ENCODE peak calls at places on chromosomes 16 and 17, in eight cellular contexts. Q, I, R, P, C, A, V and F are unnamed samples.

GRCh38 chr16:71711789-71712188 is 12.7 kb downstream of the PHLPP2 start:
- DNase-seq in Q (no peak), I (no peak), R (no peak), P (no peak), C (no peak), A (no peak), V (no peak), F (no peak)

GRCh38 chr16:66107661-66108060 is 258.8 kb upstream of the CDH5 start:
- DNase-seq in Q (no peak), I (no peak), R (no peak), P (no peak), C (no peak), A (no peak), V (no peak), F (no peak)

GRCh38 chr17:18321309-18321708 is 6.2 kb downstream of the SMCR8 start:
- DNase-seq in Q (no peak), I (no peak), R (no peak), P (no peak), C (no peak), A (no peak), V (peak), F (no peak)

GRCh38 chr16:2769675-2770056 is 7.4 kb downstream of the ELOB start:
- DNase-seq in Q (no peak), I (no peak), R (no peak), P (no peak), C (no peak), A (no peak), V (peak), F (peak)

GRCh38 chr16:47197536-47198179 is 53.9 kb upstream of the NETO2 start:
- DNase-seq in Q (no peak), I (no peak), R (peak), P (peak), C (no peak), A (no peak), V (no peak), F (no peak)

GRCh38 chr17:64496786-64497564 is at the start of gene POLG2:
- DNase-seq in Q (peak), I (peak), R (peak), P (peak), C (peak), A (peak), V (peak), F (peak)

GRCh38 chr16:46621006-46621629 is at the start of gene SHCBP1:
- DNase-seq in Q (peak), I (peak), R (peak), P (peak), C (peak), A (peak), V (peak), F (peak)

GRCh38 chr16:73086108-73086507 is 38.2 kb upstream of the ZFHX3 start:
- DNase-seq in Q (no peak), I (no peak), R (no peak), P (no peak), C (no peak), A (no peak), V (no peak), F (no peak)

GRCh38 chr16:78058165-78058564 is 35.8 kb downstream of the CLEC3A start:
- DNase-seq in Q (no peak), I (no peak), R (no peak), P (no peak), C (no peak), A (no peak), V (no peak), F (no peak)

GRCh38 chr16:54282202-54282922 is 4.2 kb downstream of the IRX3 start:
- DNase-seq in Q (peak), I (peak), R (peak), P (peak), C (peak), A (peak), V (peak), F (no peak)

GRCh38 chr16:29821663-29822115 is 1.4 kb downstream of the MVP start:
- DNase-seq in Q (no peak), I (no peak), R (no peak), P (no peak), C (no peak), A (no peak), V (peak), F (no peak)

GRCh38 chr17:27956601-27957445 is 63.7 kb upstream of the LYRM9 start:
- DNase-seq in Q (no peak), I (no peak), R (no peak), P (no peak), C (peak), A (no peak), V (no peak), F (no peak)

GRCh38 chr16:72013389-72013788 is 4.8 kb downstream of the DHODH start:
- DNase-seq in Q (no peak), I (no peak), R (peak), P (no peak), C (peak), A (peak), V (peak), F (no peak)

GRCh38 chr17:51667722-51668083 is 407.4 kb downstream of the UTP18 start:
- DNase-seq in Q (no peak), I (no peak), R (no peak), P (no peak), C (no peak), A (no peak), V (no peak), F (no peak)

GRCh38 chr17:71855000-71855399 is 265.8 kb upstream of the SOX9 start:
- DNase-seq in Q (no peak), I (no peak), R (no peak), P (no peak), C (peak), A (no peak), V (no peak), F (no peak)

GRCh38 chr17:78779848-78780247 is 2.2 kb downstream of the CYTH1 start:
- DNase-seq in Q (no peak), I (no peak), R (no peak), P (no peak), C (no peak), A (peak), V (peak), F (peak)

GRCh38 chr17:82494236-82495055 is 25.1 kb upstream of the FOXK2 start:
- DNase-seq in Q (peak), I (peak), R (peak), P (peak), C (peak), A (peak), V (peak), F (no peak)

GRCh38 chr17:48143629-48144028 is 36.1 kb downstream of the SNX11 start:
- DNase-seq in Q (no peak), I (no peak), R (no peak), P (no peak), C (no peak), A (no peak), V (no peak), F (no peak)

GRCh38 chr17:81519284-81520020 is 6.9 kb upstream of the ACTG1 start:
- DNase-seq in Q (no peak), I (no peak), R (no peak), P (no peak), C (no peak), A (peak), V (peak), F (peak)

GRCh38 chr17:79183221-79184158 is 108.9 kb downstream of the ENGASE start:
- DNase-seq in Q (peak), I (no peak), R (no peak), P (no peak), C (no peak), A (peak), V (peak), F (no peak)

GRCh38 chr16:17002557-17002956 is 468.2 kb downstream of the XYLT1 start:
- DNase-seq in Q (no peak), I (no peak), R (no peak), P (no peak), C (no peak), A (no peak), V (no peak), F (no peak)

GRCh38 chr17:80708497-80708896 is 163.9 kb downstream of the RPTOR start:
- DNase-seq in Q (no peak), I (no peak), R (no peak), P (no peak), C (no peak), A (no peak), V (no peak), F (no peak)

GRCh38 chr17:60159479-60159866 is 9.7 kb downstream of the CA4 start:
- DNase-seq in Q (no peak), I (no peak), R (no peak), P (no peak), C (no peak), A (no peak), V (no peak), F (no peak)

GRCh38 chr16:78235168-78235800 is 135.8 kb downstream of the WWOX start:
- DNase-seq in Q (peak), I (peak), R (peak), P (peak), C (peak), A (peak), V (peak), F (no peak)

GRCh38 chr17:62690168-62690897 is 62.9 kb downstream of the MRC2 start:
- DNase-seq in Q (no peak), I (no peak), R (no peak), P (no peak), C (no peak), A (no peak), V (no peak), F (no peak)

GRCh38 chr17:34885076-34885475 is 76.2 kb downstream of the CCT6B start:
- DNase-seq in Q (no peak), I (no peak), R (no peak), P (no peak), C (no peak), A (no peak), V (no peak), F (no peak)

GRCh38 chr17:29066053-29066452 is 23.1 kb downstream of the PIPOX start:
- DNase-seq in Q (no peak), I (no peak), R (no peak), P (no peak), C (peak), A (no peak), V (no peak), F (no peak)

GRCh38 chr17:61399131-61400057 is at the start of gene TBX2:
- DNase-seq in Q (peak), I (no peak), R (peak), P (peak), C (peak), A (no peak), V (peak), F (no peak)

GRCh38 chr17:20122236-20122879 is 113.2 kb downstream of the SPECC1 start:
- DNase-seq in Q (no peak), I (no peak), R (no peak), P (no peak), C (no peak), A (no peak), V (no peak), F (no peak)

GRCh38 chr16:50628156-50628802 is 52.8 kb downstream of the SNX20 start:
- DNase-seq in Q (no peak), I (no peak), R (no peak), P (no peak), C (no peak), A (no peak), V (no peak), F (no peak)

GRCh38 chr17:32971171-32971570 is 20.5 kb upstream of the SPACA3 start:
- DNase-seq in Q (no peak), I (no peak), R (no peak), P (no peak), C (no peak), A (peak), V (no peak), F (no peak)

DNA sequence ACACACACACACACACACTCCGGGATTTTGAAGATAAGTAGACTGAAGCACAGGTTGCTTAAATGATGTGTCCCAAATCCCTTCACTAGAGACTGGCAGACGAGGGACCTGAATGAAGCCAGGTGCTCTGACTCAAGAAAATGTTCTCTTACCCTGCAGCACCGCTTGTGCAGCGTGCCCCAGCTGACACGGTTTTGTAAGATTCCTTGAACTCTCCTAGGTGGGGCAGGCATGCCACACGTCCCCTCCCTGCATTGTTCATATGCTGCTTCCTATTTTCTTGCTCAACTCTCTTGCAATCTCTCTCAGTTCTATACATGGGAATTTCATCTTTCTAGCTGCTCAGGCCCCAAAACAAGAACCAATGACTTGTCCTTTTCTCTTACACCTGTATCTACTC is 22.1 kb upstream of the HNF1B start:
- DNase-seq in Q (no peak), I (no peak), R (no peak), P (no peak), C (no peak), A (no peak), V (no peak), F (no peak)
- TF ChIP-seq CTCF in Q (no peak), I (no peak), R (no peak), P (no peak), C (no peak), A (no peak), V (no peak), F (no peak)

DNA sequence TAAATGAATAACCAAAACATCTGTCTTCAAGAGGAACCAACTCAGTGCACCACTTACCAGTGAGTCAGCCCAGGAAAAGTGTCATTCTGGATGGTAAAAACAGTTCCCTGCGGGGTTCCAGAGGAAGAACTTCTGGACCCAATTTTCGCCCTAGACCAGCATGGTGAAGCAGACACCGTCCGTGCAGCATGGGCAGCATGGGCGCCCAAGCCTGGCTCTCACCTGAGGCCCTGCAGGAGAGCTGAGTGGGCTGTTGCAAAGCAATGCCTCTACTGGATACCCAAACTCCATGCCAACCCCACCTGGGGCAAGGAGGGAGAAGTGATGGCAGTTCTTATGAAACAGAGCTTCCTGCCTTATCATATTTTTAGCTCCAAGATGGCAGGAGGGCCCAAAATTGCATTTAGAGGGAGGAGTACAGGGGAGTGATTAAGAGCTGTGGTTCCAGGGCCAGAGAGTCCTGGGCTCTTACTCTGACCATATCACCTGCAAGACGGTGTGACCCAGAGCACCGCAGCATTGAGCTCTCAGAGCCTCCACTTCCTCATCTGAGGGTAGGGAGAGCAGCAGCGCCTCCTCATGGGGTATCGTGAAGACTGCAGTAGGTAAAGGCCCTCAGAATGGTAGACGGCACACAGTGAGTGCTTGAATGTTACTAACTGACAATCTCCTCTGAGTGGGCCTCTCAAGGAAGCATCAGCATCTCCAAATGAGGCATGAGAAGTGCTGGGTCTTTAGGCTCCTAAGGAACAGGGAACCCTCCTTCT is 16.6 kb upstream of the INPP5K start:
- DNase-seq in Q (peak), I (no peak), R (no peak), P (no peak), C (peak), A (peak), V (no peak), F (no peak)
- TF ChIP-seq CTCF in Q (peak), I (peak), R (peak), P (peak), C (peak), A (peak), V (no peak), F (peak)

GRCh38 chr16:70418274-70418992 is 20.5 kb downstream of the ST3GAL2 start:
- DNase-seq in Q (no peak), I (no peak), R (no peak), P (no peak), C (no peak), A (peak), V (no peak), F (no peak)

GRCh38 chr16:70419384-70420327 is 19.2 kb downstream of the ST3GAL2 start:
- DNase-seq in Q (no peak), I (no peak), R (no peak), P (no peak), C (no peak), A (peak), V (no peak), F (no peak)

GRCh38 chr16:70416748-70417616 is 21.9 kb downstream of the ST3GAL2 start:
- DNase-seq in Q (no peak), I (no peak), R (no peak), P (no peak), C (no peak), A (no peak), V (no peak), F (no peak)

GRCh38 chr16:70418993-70419318 is 19.9 kb downstream of the ST3GAL2 start:
- DNase-seq in Q (no peak), I (no peak), R (no peak), P (no peak), C (no peak), A (no peak), V (no peak), F (no peak)

DNA sequence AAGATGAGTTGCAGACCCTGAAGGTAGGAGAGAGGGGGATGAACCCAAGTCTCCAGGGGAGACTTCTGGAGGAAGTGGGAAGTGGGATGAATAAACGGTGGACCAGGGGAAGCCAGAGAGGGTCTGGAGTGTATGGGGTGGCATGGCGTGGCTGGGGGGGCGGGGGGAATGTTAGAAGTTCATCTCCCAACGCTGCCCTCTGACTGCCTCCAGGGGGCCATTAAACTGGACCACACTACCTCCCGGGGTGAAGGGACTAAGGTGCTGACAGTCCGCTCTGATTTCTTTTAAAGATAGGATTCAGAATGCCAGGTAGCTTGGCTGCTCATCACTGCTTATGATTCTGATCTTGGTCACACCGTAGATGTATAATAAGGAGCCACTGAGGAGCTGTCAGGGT is 21.2 kb downstream of the ST3GAL2 start:
- DNase-seq in Q (no peak), I (no peak), R (no peak), P (no peak), C (no peak), A (no peak), V (no peak), F (no peak)
- TF ChIP-seq CTCF in Q (no peak), I (no peak), R (no peak), P (no peak), C (no peak), A (no peak), V (no peak), F (no peak)

GRCh38 chr17:44637066-44637465 is 19.2 kb upstream of the MEIOC start:
- DNase-seq in Q (no peak), I (no peak), R (no peak), P (no peak), C (no peak), A (no peak), V (no peak), F (no peak)

GRCh38 chr17:44630703-44631102 is 25.6 kb upstream of the MEIOC start:
- DNase-seq in Q (no peak), I (no peak), R (no peak), P (no peak), C (no peak), A (no peak), V (no peak), F (no peak)

GRCh38 chr17:44633998-44634397 is 22.3 kb upstream of the MEIOC start:
- DNase-seq in Q (no peak), I (no peak), R (no peak), P (no peak), C (no peak), A (no peak), V (no peak), F (no peak)

GRCh38 chr17:44636562-44636961 is 19.7 kb upstream of the MEIOC start:
- DNase-seq in Q (no peak), I (no peak), R (no peak), P (no peak), C (no peak), A (no peak), V (no peak), F (no peak)
- TF ChIP-seq CTCF in Q (no peak), I (peak), R (peak), P (peak), C (peak), A (no peak), V (peak), F (peak)

GRCh38 chr17:58329035-58329807 is 626 bp upstream of the TSPOAP1 start:
- DNase-seq in Q (no peak), I (no peak), R (peak), P (no peak), C (no peak), A (peak), V (peak), F (peak)
- TF ChIP-seq CTCF in Q (no peak), I (peak), R (peak), P (peak), C (no peak), A (peak), V (no peak), F (peak)

GRCh38 chr17:45894022-45894784 is at the start of gene MAPT:
- DNase-seq in Q (peak), I (peak), R (peak), P (peak), C (peak), A (peak), V (peak), F (peak)

GRCh38 chr17:45895969-45896793 is 1.8 kb downstream of the MAPT start:
- DNase-seq in Q (no peak), I (no peak), R (no peak), P (no peak), C (peak), A (no peak), V (no peak), F (no peak)

GRCh38 chr17:45893725-45894021 is 681 bp upstream of the MAPT start:
- DNase-seq in Q (no peak), I (no peak), R (no peak), P (no peak), C (no peak), A (no peak), V (no peak), F (no peak)

GRCh38 chr17:45896803-45897693 is 2.7 kb downstream of the MAPT start:
- DNase-seq in Q (no peak), I (no peak), R (no peak), P (no peak), C (no peak), A (no peak), V (no peak), F (no peak)

DNA sequence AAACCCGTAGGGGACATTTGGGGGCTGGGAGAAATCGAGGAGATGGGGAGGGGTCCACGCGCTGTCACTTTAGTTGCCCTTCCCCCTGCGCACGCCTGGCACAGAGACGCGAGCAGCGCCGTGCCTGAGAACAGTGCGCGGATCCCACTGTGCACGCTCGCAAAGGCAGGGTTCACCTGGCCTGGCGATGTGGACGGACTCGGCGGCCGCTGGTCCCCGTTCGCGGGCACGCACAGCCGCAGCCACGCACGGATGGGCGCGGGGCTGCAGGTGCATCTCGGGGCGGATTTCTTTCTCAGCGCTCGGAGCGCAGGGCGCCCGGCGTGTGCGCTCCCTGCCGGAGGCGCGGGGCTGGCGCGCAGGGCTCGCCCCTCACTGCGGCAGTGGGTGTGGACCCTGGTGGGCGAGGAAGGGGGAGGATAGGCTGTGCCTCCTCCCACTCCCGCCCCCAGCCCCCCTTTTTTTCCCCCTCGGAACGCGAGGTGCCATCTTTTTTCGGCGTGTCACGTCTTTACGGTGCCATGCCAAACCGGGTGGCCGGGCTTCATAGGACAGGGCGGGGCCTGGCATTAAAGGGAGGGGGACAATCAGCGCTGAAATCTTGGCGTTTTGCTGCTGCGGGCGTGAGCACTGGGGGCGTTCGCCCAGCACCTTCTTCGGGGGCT is 1.1 kb downstream of the MAPT start:
- DNase-seq in Q (no peak), I (no peak), R (peak), P (no peak), C (peak), A (peak), V (no peak), F (no peak)
- TF ChIP-seq CTCF in Q (no peak), I (peak), R (peak), P (no peak), C (peak), A (no peak), V (no peak), F (peak)

GRCh38 chr16:86510465-86511261 is at the start of gene FOXF1:
- DNase-seq in Q (no peak), I (no peak), R (no peak), P (no peak), C (no peak), A (peak), V (peak), F (no peak)
- TF ChIP-seq CTCF in Q (no peak), I (no peak), R (no peak), P (no peak), C (no peak), A (no peak), V (no peak), F (no peak)